ENCODE peak calls at places on chromosomes 3 and 15, in seven cellular contexts. B is cerebellum; Y is pons; D is stimulated activated CD4-positive, alpha-beta T cell treated with anti-CD3 and anti-CD28 coated beads, Interleukin-1b, Interleukin-23, amount 100 ng/mL, for 24 hours; J is activated CD8-positive, alpha-beta memory T cell treated with anti-CD3 and anti-CD28 coated beads, Interleukin-2, amount 10 ng/mL, durations not matched to agents 7 days and 5 days; O is left ventricle myocardium superior; G is activated CD4-positive, alpha-beta T cell treated with anti-CD3 and anti-CD28 coated beads for 4 hours. V is an unnamed sample.

GRCh38 chr3:57934373-57934772 is 73.8 kb upstream of the FLNB start:
- DNase-seq in B (no peak), Y (no peak), D (no peak), J (no peak), O (no peak), G (no peak), V (no peak)

GRCh38 chr3:191376742-191377141 is 46.4 kb upstream of the UTS2B start:
- DNase-seq in B (no peak), Y (peak), D (no peak), J (no peak), O (no peak), G (no peak), V (no peak)

GRCh38 chr3:23685484-23686258 is 120.1 kb upstream of the UBE2E1 start:
- DNase-seq in B (peak), Y (peak), D (no peak), J (no peak), O (peak), G (no peak), V (no peak)

GRCh38 chr3:100966049-100966471 is 27.2 kb downstream of the ABI3BP start:
- DNase-seq in B (no peak), Y (no peak), D (no peak), J (no peak), O (no peak), G (no peak), V (no peak)

GRCh38 chr15:36090276-36090946 is 489.0 kb upstream of the CDIN1 start:
- DNase-seq in B (no peak), Y (no peak), D (no peak), J (no peak), O (no peak), G (no peak), V (no peak)

GRCh38 chr3:67828486-67829010 is 174.1 kb upstream of the SUCLG2 start:
- DNase-seq in B (no peak), Y (no peak), D (no peak), J (no peak), O (no peak), G (no peak), V (no peak)

GRCh38 chr15:70091649-70092461 is 5.9 kb downstream of the TLE3 start:
- DNase-seq in B (no peak), Y (no peak), D (no peak), J (peak), O (no peak), G (no peak), V (no peak)

GRCh38 chr3:4524423-4524769 is 31.2 kb downstream of the ITPR1 start:
- DNase-seq in B (no peak), Y (no peak), D (no peak), J (no peak), O (peak), G (no peak), V (no peak)

GRCh38 chr3:23650371-23651140 is 155.2 kb upstream of the UBE2E1 start:
- DNase-seq in B (no peak), Y (no peak), D (no peak), J (no peak), O (no peak), G (no peak), V (no peak)

GRCh38 chr3:184941408-184941807 is 129.4 kb downstream of the VPS8 start:
- DNase-seq in B (no peak), Y (no peak), D (no peak), J (no peak), O (no peak), G (no peak), V (no peak)

GRCh38 chr3:21859124-21859781 is 108.2 kb upstream of the ZNF385D start:
- DNase-seq in B (no peak), Y (no peak), D (no peak), J (no peak), O (no peak), G (no peak), V (no peak)

GRCh38 chr15:70708839-70709238 is 54.5 kb downstream of the UACA start:
- DNase-seq in B (no peak), Y (no peak), D (no peak), J (no peak), O (no peak), G (no peak), V (no peak)

GRCh38 chr3:9290556-9290955 is 41.1 kb upstream of the SRGAP3 start:
- DNase-seq in B (no peak), Y (no peak), D (no peak), J (no peak), O (no peak), G (no peak), V (no peak)

GRCh38 chr15:75891895-75892294 is 11.8 kb upstream of the FBXO22 start:
- DNase-seq in B (no peak), Y (no peak), D (no peak), J (no peak), O (no peak), G (no peak), V (no peak)

GRCh38 chr3:52221141-52221562 is 4.3 kb downstream of the TLR9 start:
- DNase-seq in B (no peak), Y (no peak), D (no peak), J (no peak), O (no peak), G (no peak), V (no peak)

GRCh38 chr3:134348524-134348923 is 25.7 kb downstream of the AMOTL2 start:
- DNase-seq in B (no peak), Y (no peak), D (no peak), J (no peak), O (peak), G (no peak), V (no peak)

GRCh38 chr3:171971919-171972526 is 67.4 kb upstream of the FNDC3B start:
- DNase-seq in B (no peak), Y (no peak), D (no peak), J (no peak), O (no peak), G (no peak), V (no peak)

GRCh38 chr3:53725308-53725995 is 120.8 kb downstream of the CHDH start:
- DNase-seq in B (no peak), Y (no peak), D (no peak), J (no peak), O (no peak), G (no peak), V (no peak)

GRCh38 chr3:52507359-52507758 is 12.2 kb downstream of the STAB1 start:
- DNase-seq in B (no peak), Y (no peak), D (no peak), J (no peak), O (no peak), G (no peak), V (no peak)

GRCh38 chr3:115804722-115805121 is 181.4 kb downstream of the GAP43 start:
- DNase-seq in B (no peak), Y (no peak), D (no peak), J (no peak), O (no peak), G (no peak), V (no peak)

GRCh38 chr3:192514754-192515660 is 212.3 kb downstream of the FGF12 start:
- DNase-seq in B (peak), Y (no peak), D (no peak), J (no peak), O (peak), G (no peak), V (no peak)

GRCh38 chr3:134904333-134904771 is 109.3 kb downstream of the EPHB1 start:
- DNase-seq in B (no peak), Y (no peak), D (no peak), J (peak), O (no peak), G (no peak), V (peak)

GRCh38 chr15:65642588-65642987 is 20.9 kb downstream of the SLC24A1 start:
- DNase-seq in B (no peak), Y (no peak), D (no peak), J (no peak), O (no peak), G (no peak), V (no peak)

GRCh38 chr3:110016235-110016634 is 678.9 kb upstream of the DPPA4 start:
- DNase-seq in B (no peak), Y (no peak), D (no peak), J (no peak), O (no peak), G (no peak), V (no peak)

GRCh38 chr3:63400259-63400860 is 122.3 kb downstream of the SYNPR start:
- DNase-seq in B (peak), Y (no peak), D (no peak), J (no peak), O (no peak), G (no peak), V (no peak)

GRCh38 chr15:63611217-63611616 is 14.0 kb downstream of the FBXL22 start:
- DNase-seq in B (no peak), Y (peak), D (no peak), J (no peak), O (no peak), G (no peak), V (no peak)

GRCh38 chr3:65497846-65498245 is 540.9 kb downstream of the MAGI1 start:
- DNase-seq in B (peak), Y (peak), D (no peak), J (no peak), O (no peak), G (no peak), V (no peak)

GRCh38 chr3:147881933-147882332 is 472.8 kb downstream of the ZIC1 start:
- DNase-seq in B (no peak), Y (no peak), D (no peak), J (no peak), O (no peak), G (no peak), V (no peak)

GRCh38 chr3:181698263-181698944 is 13.3 kb upstream of the SOX2 start:
- DNase-seq in B (no peak), Y (peak), D (no peak), J (no peak), O (no peak), G (no peak), V (no peak)

GRCh38 chr15:68734352-68734751 is 86.3 kb downstream of the ANP32A start:
- DNase-seq in B (no peak), Y (no peak), D (no peak), J (no peak), O (no peak), G (no peak), V (no peak)

GRCh38 chr3:197394464-197395321 is 96.3 kb upstream of the DLG1 start:
- DNase-seq in B (peak), Y (peak), D (peak), J (peak), O (peak), G (peak), V (peak)

GRCh38 chr3:163671201-163671600 is 1407.1 kb downstream of the SI start:
- DNase-seq in B (no peak), Y (no peak), D (no peak), J (no peak), O (no peak), G (no peak), V (peak)

GRCh38 chr3:106401666-106402319 is 533.0 kb upstream of the CBLB start:
- DNase-seq in B (no peak), Y (peak), D (no peak), J (no peak), O (no peak), G (no peak), V (no peak)

GRCh38 chr3:197423376-197423775 is 125.0 kb upstream of the DLG1 start:
- DNase-seq in B (no peak), Y (no peak), D (no peak), J (no peak), O (no peak), G (no peak), V (no peak)

GRCh38 chr3:140931-141330 is 55.6 kb upstream of the CHL1 start:
- DNase-seq in B (no peak), Y (no peak), D (no peak), J (no peak), O (no peak), G (no peak), V (no peak)

V was measured in RPMI8226.